ENCODE peak calls at places on chromosome 14, in ten cellular contexts. N is cardiac muscle cell; T is H9; B is DND-41; D is kidney; L is CD4-positive, alpha-beta memory T cell; E is right cardiac atrium; X is substantia nigra; J is astrocyte; Q is A549. H is an unnamed sample.

GRCh38 chr14:95097385-95097784 is 59.9 kb downstream of the DICER1 start:
- DNase-seq in N (no peak), T (no peak), B (no peak), D (no peak), L (no peak), E (no peak), X (no peak), J (peak; percentile 18), Q (no peak), H (no peak)

GRCh38 chr14:99078426-99078825 is 193.6 kb downstream of the BCL11B start:
- DNase-seq in N (no peak), T (peak; percentile 13), B (no peak), D (no peak), L (no peak), E (no peak), X (no peak), J (no peak), Q (no peak), H (no peak)

GRCh38 chr14:27056586-27056985 is 458.8 kb upstream of the NOVA1 start:
- DNase-seq in N (no peak), T (no peak), B (no peak), D (no peak), L (no peak), E (no peak), X (no peak), J (no peak), Q (no peak), H (no peak)

GRCh38 chr14:88882236-88882635 is 57.8 kb downstream of the TTC8 start:
- DNase-seq in N (no peak), T (no peak), B (no peak), D (no peak), L (no peak), E (no peak), X (no peak), J (peak; percentile 53), Q (no peak), H (no peak)

GRCh38 chr14:75133597-75133996 is 6.7 kb upstream of the NEK9 start:
- DNase-seq in N (no peak), T (no peak), B (no peak), D (no peak), L (no peak), E (no peak), X (no peak), J (no peak), Q (no peak), H (no peak)

GRCh38 chr14:101109981-101110728 is 206.6 kb upstream of the RTL1 start:
- DNase-seq in N (no peak), T (no peak), B (no peak), D (peak; percentile 48), L (no peak), E (no peak), X (no peak), J (no peak), Q (no peak), H (no peak)

GRCh38 chr14:103549361-103550311 is 12.8 kb downstream of the BAG5 start:
- DNase-seq in N (no peak), T (no peak), B (no peak), D (peak; percentile 83), L (no peak), E (peak; percentile 76), X (peak; percentile 77), J (no peak), Q (no peak), H (no peak)

GRCh38 chr14:88792572-88793258 is at the start of gene EML5:
- DNase-seq in N (peak; percentile 91), T (peak; percentile 77), B (peak; percentile 85), D (peak; percentile 93), L (peak; percentile 85), E (peak; percentile 94), X (peak; percentile 65), J (peak; percentile 31), Q (peak; percentile 54), H (peak; percentile 84)

GRCh38 chr14:100285021-100285912 is 21.0 kb downstream of the SLC25A29 start:
- DNase-seq in N (peak; percentile 81), T (peak; percentile 91), B (peak; percentile 79), D (peak; percentile 90), L (peak; percentile 79), E (peak; percentile 90), X (no peak), J (no peak), Q (peak; percentile 81), H (peak; percentile 72)

GRCh38 chr14:27077181-27077738 is 479.4 kb upstream of the NOVA1 start:
- DNase-seq in N (no peak), T (no peak), B (no peak), D (no peak), L (no peak), E (no peak), X (no peak), J (no peak), Q (no peak), H (no peak)

GRCh38 chr14:99318091-99318958 is 46.3 kb upstream of the BCL11B start:
- DNase-seq in N (no peak), T (peak; percentile 41), B (no peak), D (no peak), L (no peak), E (no peak), X (no peak), J (no peak), Q (no peak), H (no peak)

GRCh38 chr14:72894623-72895378 is 900 bp upstream of the DPF3 start:
- DNase-seq in N (peak; percentile 82), T (peak; percentile 59), B (no peak), D (no peak), L (peak; percentile 9), E (no peak), X (peak; percentile 31), J (no peak), Q (no peak), H (no peak)

GRCh38 chr14:58701576-58701975 is 63.8 kb downstream of the DACT1 start:
- DNase-seq in N (no peak), T (no peak), B (no peak), D (no peak), L (no peak), E (no peak), X (no peak), J (no peak), Q (no peak), H (no peak)

GRCh38 chr14:102943454-102943853 is 21.0 kb downstream of the AMN start:
- DNase-seq in N (no peak), T (no peak), B (no peak), D (no peak), L (no peak), E (no peak), X (no peak), J (no peak), Q (no peak), H (no peak)

GRCh38 chr14:58907803-58908202 is 270.0 kb downstream of the DACT1 start:
- DNase-seq in N (no peak), T (no peak), B (no peak), D (no peak), L (no peak), E (no peak), X (no peak), J (peak; percentile 76), Q (no peak), H (no peak)

GRCh38 chr14:103093856-103094405 is 594 bp upstream of the EXOC3L4 start:
- DNase-seq in N (no peak), T (no peak), B (no peak), D (peak; percentile 68), L (no peak), E (peak; percentile 40), X (no peak), J (no peak), Q (no peak), H (no peak)

GRCh38 chr14:98579140-98579539 is 692.9 kb downstream of the BCL11B start:
- DNase-seq in N (no peak), T (no peak), B (no peak), D (no peak), L (no peak), E (no peak), X (no peak), J (no peak), Q (no peak), H (no peak)

GRCh38 chr14:63573579-63573978 is 30.4 kb upstream of the PPP2R5E start:
- DNase-seq in N (no peak), T (no peak), B (no peak), D (no peak), L (no peak), E (no peak), X (no peak), J (peak; percentile 33), Q (no peak), H (no peak)

GRCh38 chr14:70873627-70874026 is 33.6 kb upstream of the PCNX1 start:
- DNase-seq in N (no peak), T (no peak), B (no peak), D (no peak), L (peak; percentile 34), E (no peak), X (no peak), J (no peak), Q (no peak), H (peak; percentile 4)

GRCh38 chr14:58774531-58774930 is 136.8 kb downstream of the DACT1 start:
- DNase-seq in N (no peak), T (no peak), B (no peak), D (no peak), L (no peak), E (no peak), X (no peak), J (no peak), Q (no peak), H (no peak)

GRCh38 chr14:26597136-26598080 is at the start of gene NOVA1:
- DNase-seq in N (peak; percentile 46), T (peak; percentile 62), B (no peak), D (peak; percentile 77), L (no peak), E (peak; percentile 61), X (peak; percentile 34), J (peak; percentile 18), Q (peak; percentile 3), H (no peak)

GRCh38 chr14:23514009-23514962 is 37.3 kb downstream of the ZFHX2 start:
- DNase-seq in N (no peak), T (peak; percentile 11), B (no peak), D (no peak), L (no peak), E (no peak), X (peak; percentile 58), J (no peak), Q (no peak), H (no peak)
- H3K27ac ChIP-seq in N (no peak overlapping the region), T (no peak overlapping the region), B (no peak overlapping the region), D (no peak overlapping the region), L (no peak overlapping the region), E (no peak overlapping the region), X (peak overlapping the region; percentile 97), J (no peak overlapping the region), Q (no peak overlapping the region), H (no peak overlapping the region)

GRCh38 chr14:55638665-55639064 is 58.7 kb downstream of the KTN1 start:
- DNase-seq in N (no peak), T (no peak), B (no peak), D (no peak), L (no peak), E (no peak), X (no peak), J (no peak), Q (no peak), H (no peak)
- H3K27ac ChIP-seq in N (no peak overlapping the region), T (no peak overlapping the region), B (no peak overlapping the region), D (no peak overlapping the region), L (no peak overlapping the region), E (no peak overlapping the region), X (no peak overlapping the region), J (no peak overlapping the region), Q (no peak overlapping the region), H (no peak overlapping the region)

GRCh38 chr14:81298911-81299310 is 78.2 kb upstream of the GTF2A1 start:
- DNase-seq in N (no peak), T (no peak), B (no peak), D (no peak), L (no peak), E (no peak), X (no peak), J (no peak), Q (no peak), H (no peak)
- H3K27ac ChIP-seq in N (no peak overlapping the region), T (no peak overlapping the region), B (no peak overlapping the region), D (no peak overlapping the region), L (no peak overlapping the region), E (no peak overlapping the region), X (no peak overlapping the region), J (no peak overlapping the region), Q (no peak overlapping the region), H (no peak overlapping the region)

GRCh38 chr14:65156568-65157366 is 54.5 kb upstream of the MAX start:
- DNase-seq in N (no peak), T (no peak), B (peak; percentile 24), D (peak; percentile 75), L (no peak), E (peak; percentile 70), X (no peak), J (peak; percentile 76), Q (no peak), H (no peak)
- H3K27ac ChIP-seq in N (no peak overlapping the region), T (no peak overlapping the region), B (no peak overlapping the region), D (no peak overlapping the region), L (no peak overlapping the region), E (peak overlapping the region; percentile 87), X (no peak overlapping the region), J (no peak overlapping the region), Q (no peak overlapping the region), H (no peak overlapping the region)